ENCODE peak calls at places on chromosomes 2 and 18, in four cellular contexts. I is NT2/D1, R is H1, V is HepG2. K is an unnamed sample.

GRCh38 chr2:26541401-26542193 is 63.7 kb upstream of the OTOF start:
- DNase-seq in I (no peak), R (no peak), V (no peak), K (no peak)

GRCh38 chr2:120108049-120108448 is 95.2 kb downstream of the EPB41L5 start:
- DNase-seq in I (no peak), R (no peak), V (no peak), K (no peak)

GRCh38 chr2:26647981-26648380 is 6.8 kb upstream of the CIB4 start:
- DNase-seq in I (no peak), R (no peak), V (no peak), K (no peak)

GRCh38 chr18:43159091-43159490 is 43.6 kb upstream of the RIT2 start:
- DNase-seq in I (no peak), R (no peak), V (no peak), K (no peak)

GRCh38 chr2:16032282-16033031 is 92.1 kb downstream of the MYCN start:
- DNase-seq in I (no peak), R (no peak), V (no peak), K (no peak)

GRCh38 chr18:21363411-21363810 is 121.4 kb downstream of the GREB1L start:
- DNase-seq in I (no peak), R (no peak), V (no peak), K (peak)

GRCh38 chr2:241035818-241036396 is 37.5 kb downstream of the SNED1 start:
- DNase-seq in I (no peak), R (no peak), V (no peak), K (no peak)

GRCh38 chr2:11835403-11835802 is 89.0 kb downstream of the LPIN1 start:
- DNase-seq in I (no peak), R (no peak), V (no peak), K (no peak)

GRCh38 chr2:29528891-29529520 is 392.4 kb downstream of the ALK start:
- DNase-seq in I (no peak), R (no peak), V (no peak), K (no peak)

GRCh38 chr2:47309952-47310800 is 92.8 kb upstream of the MSH2 start:
- DNase-seq in I (no peak), R (no peak), V (peak), K (no peak)
- TF ChIP-seq SUZ12 in I (no peak), R (no peak), V (no peak), K (no peak)

GRCh38 chr2:168247341-168248305 is at the start of gene STK39:
- DNase-seq in I (peak), R (peak), V (peak), K (peak)

GRCh38 chr2:168245074-168245825 is 2.1 kb downstream of the STK39 start:
- DNase-seq in I (no peak), R (no peak), V (no peak), K (no peak)

GRCh38 chr2:168244318-168244717 is 3.1 kb downstream of the STK39 start:
- DNase-seq in I (no peak), R (no peak), V (peak), K (peak)

GRCh38 chr2:168246483-168247340 is 683 bp downstream of the STK39 start:
- DNase-seq in I (peak), R (no peak), V (peak), K (peak)

GRCh38 chr2:168246072-168246482 is 1.3 kb downstream of the STK39 start:
- DNase-seq in I (peak), R (no peak), V (no peak), K (no peak)
- TF ChIP-seq SUZ12 in I (no peak), R (no peak), V (no peak), K (no peak)

DNA sequence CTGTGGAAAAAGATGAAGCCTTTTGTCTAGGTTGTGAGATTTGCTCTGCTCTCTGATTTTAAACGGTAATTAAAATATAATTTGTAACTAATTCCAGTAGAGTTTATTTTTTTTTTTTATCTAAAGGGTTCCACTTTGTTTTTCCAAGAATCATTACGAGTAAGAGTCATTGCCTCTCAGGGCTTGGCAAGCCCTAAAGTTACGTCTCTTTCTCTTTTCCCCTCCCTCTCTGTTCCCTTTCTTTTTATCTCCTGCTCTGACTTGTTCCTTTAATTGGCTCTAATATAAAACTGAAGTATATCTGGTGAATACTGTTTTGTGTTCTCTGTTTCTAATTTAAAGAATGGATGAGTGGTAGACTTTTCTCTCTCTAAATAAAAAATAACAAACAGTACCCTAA is 75.8 kb downstream of the CALCRL start:
- DNase-seq in I (no peak), R (no peak), V (no peak), K (no peak)
- TF ChIP-seq SUZ12 in I (no peak), R (no peak), V (no peak), K (no peak)

GRCh38 chr18:10099539-10100140 is 185.8 kb downstream of the VAPA start:
- DNase-seq in I (no peak), R (no peak), V (no peak), K (no peak)

GRCh38 chr18:10095356-10095755 is 181.5 kb downstream of the VAPA start:
- DNase-seq in I (no peak), R (no peak), V (no peak), K (no peak)

GRCh38 chr18:10101729-10102128 is 187.9 kb downstream of the VAPA start:
- DNase-seq in I (no peak), R (no peak), V (no peak), K (no peak)

GRCh38 chr18:10100236-10100635 is 186.4 kb downstream of the VAPA start:
- DNase-seq in I (no peak), R (no peak), V (no peak), K (no peak)

GRCh38 chr18:10101293-10101701 is 187.5 kb downstream of the VAPA start:
- DNase-seq in I (peak), R (peak), V (no peak), K (no peak)
- TF ChIP-seq SUZ12 in I (no peak), R (no peak), V (no peak), K (no peak)

GRCh38 chr2:162233197-162233596 is 10.0 kb downstream of the FAP start:
- DNase-seq in I (no peak), R (no peak), V (no peak), K (no peak)
- TF ChIP-seq SUZ12 in I (no peak), R (no peak), V (no peak), K (no peak)

K was measured in HEK293T.